ENCODE peak calls at places on chromosome 18, in four cellular contexts. M is IMR-90, J is K562, B is HepG2. E is an unnamed sample.
A peak's percentile ranks its signal among the peaks of the same experiment; 100 is the strongest.

GRCh38 chr18:57846258-57846657 is 43.1 kb upstream of the ATP8B1 start:
- DNase-seq in B (no peak), J (peak; percentile 10), M (peak; percentile 88), E (peak; percentile 71)

GRCh38 chr18:45221363-45221762 is 393.9 kb upstream of the SLC14A2 start:
- DNase-seq in M (peak; percentile 37), B (no peak), J (no peak), E (no peak)

GRCh38 chr18:73352546-73352945 is 484.8 kb upstream of the NETO1 start:
- DNase-seq in M (peak; percentile 2), B (no peak), J (no peak), E (no peak)

GRCh38 chr18:44937985-44938384 is 257.3 kb downstream of the SETBP1 start:
- DNase-seq in B (no peak), M (no peak), J (no peak), E (no peak)

GRCh38 chr18:6565336-6566081 is 150.8 kb upstream of the L3MBTL4 start:
- DNase-seq in J (no peak), B (no peak), M (no peak), E (no peak)

GRCh38 chr18:75483662-75484061 is 56.2 kb upstream of the SMIM21 start:
- DNase-seq in B (no peak), J (no peak), M (no peak), E (no peak)

GRCh38 chr18:31102020-31102684 is at the start of gene DSC2:
- DNase-seq in M (no peak), J (peak; percentile 39), B (peak; percentile 61), E (no peak)

GRCh38 chr18:75977069-75977468 is 518.0 kb downstream of the ZNF516 start:
- DNase-seq in J (no peak), B (no peak), M (no peak), E (no peak)

GRCh38 chr18:74994502-74995403 is 214.2 kb downstream of the PTGR3 start:
- DNase-seq in J (no peak), M (peak; percentile 11), B (no peak), E (no peak)

GRCh38 chr18:31278609-31279071 is 39.3 kb upstream of the DSG1 start:
- DNase-seq in B (peak; percentile 94), J (no peak), M (no peak), E (no peak)

GRCh38 chr18:494602-494983 is 5.9 kb downstream of the COLEC12 start:
- DNase-seq in B (no peak), J (no peak), M (peak; percentile 94), E (no peak)

GRCh38 chr18:10113156-10114022 is 199.6 kb downstream of the VAPA start:
- DNase-seq in B (no peak), M (no peak), J (no peak), E (no peak)

GRCh38 chr18:58541789-58542425 is 87.0 kb downstream of the ALPK2 start:
- DNase-seq in M (peak; percentile 99), J (no peak), B (peak; percentile 41), E (peak; percentile 67)

GRCh38 chr18:39448942-39449341 is 1883.3 kb upstream of the CELF4 start:
- DNase-seq in J (no peak), B (no peak), M (peak; percentile 32), E (no peak)

GRCh38 chr18:79985172-79985571 is 3.2 kb downstream of the TXNL4A start:
- DNase-seq in M (no peak), J (no peak), B (peak; percentile 79), E (no peak)

GRCh38 chr18:6055711-6056110 is 160.4 kb upstream of the TMEM200C start:
- DNase-seq in J (no peak), B (no peak), M (peak; percentile 96), E (peak; percentile 6)

GRCh38 chr18:12637901-12638633 is 19.8 kb downstream of the SPIRE1 start:
- DNase-seq in M (peak; percentile 69), J (no peak), B (no peak), E (no peak)

GRCh38 chr18:66655407-66655806 is 51.5 kb upstream of the CDH19 start:
- DNase-seq in M (no peak), B (no peak), J (no peak), E (no peak)

GRCh38 chr18:63775166-63775730 is at the start of gene SERPINB7:
- DNase-seq in B (no peak), M (peak; percentile 95), J (no peak), E (peak; percentile 20)

DNA sequence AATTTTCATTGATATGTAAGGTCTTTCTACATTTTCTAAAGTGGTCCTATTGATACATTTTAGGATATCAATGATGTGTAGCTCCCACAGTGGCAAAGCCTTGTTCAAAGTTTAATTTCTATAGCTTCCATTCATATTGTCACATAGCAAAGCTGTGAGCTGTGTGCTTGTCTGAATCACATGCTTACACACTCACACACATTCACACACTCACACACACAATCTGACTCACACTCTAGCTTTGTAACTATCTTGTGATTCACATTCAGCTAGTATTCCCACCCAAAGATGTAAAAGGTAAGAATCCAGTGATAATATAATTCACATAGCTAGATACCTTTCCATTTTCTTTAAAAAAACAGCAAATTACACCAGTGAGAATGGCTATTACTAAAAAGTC is 58.7 kb downstream of the MAPRE2 start:
- DNase-seq in M (peak; percentile 70), J (no peak), B (no peak), E (no peak)
- TF ChIP-seq MAFK in M (no peak), J (no peak), B (no peak), E (no peak)

GRCh38 chr18:55781481-55781957 is 193.5 kb upstream of the TCF4 start:
- DNase-seq in M (peak; percentile 77), J (peak; percentile 11), B (no peak), E (peak; percentile 52)

GRCh38 chr18:55779461-55779710 is 191.4 kb upstream of the TCF4 start:
- DNase-seq in M (no peak), J (no peak), B (no peak), E (no peak)

GRCh38 chr18:55780591-55781071 is 192.6 kb upstream of the TCF4 start:
- DNase-seq in B (no peak), J (no peak), M (peak; percentile 48), E (no peak)

GRCh38 chr18:55778731-55779460 is 190.9 kb upstream of the TCF4 start:
- DNase-seq in J (no peak), M (no peak), B (no peak), E (no peak)

DNA sequence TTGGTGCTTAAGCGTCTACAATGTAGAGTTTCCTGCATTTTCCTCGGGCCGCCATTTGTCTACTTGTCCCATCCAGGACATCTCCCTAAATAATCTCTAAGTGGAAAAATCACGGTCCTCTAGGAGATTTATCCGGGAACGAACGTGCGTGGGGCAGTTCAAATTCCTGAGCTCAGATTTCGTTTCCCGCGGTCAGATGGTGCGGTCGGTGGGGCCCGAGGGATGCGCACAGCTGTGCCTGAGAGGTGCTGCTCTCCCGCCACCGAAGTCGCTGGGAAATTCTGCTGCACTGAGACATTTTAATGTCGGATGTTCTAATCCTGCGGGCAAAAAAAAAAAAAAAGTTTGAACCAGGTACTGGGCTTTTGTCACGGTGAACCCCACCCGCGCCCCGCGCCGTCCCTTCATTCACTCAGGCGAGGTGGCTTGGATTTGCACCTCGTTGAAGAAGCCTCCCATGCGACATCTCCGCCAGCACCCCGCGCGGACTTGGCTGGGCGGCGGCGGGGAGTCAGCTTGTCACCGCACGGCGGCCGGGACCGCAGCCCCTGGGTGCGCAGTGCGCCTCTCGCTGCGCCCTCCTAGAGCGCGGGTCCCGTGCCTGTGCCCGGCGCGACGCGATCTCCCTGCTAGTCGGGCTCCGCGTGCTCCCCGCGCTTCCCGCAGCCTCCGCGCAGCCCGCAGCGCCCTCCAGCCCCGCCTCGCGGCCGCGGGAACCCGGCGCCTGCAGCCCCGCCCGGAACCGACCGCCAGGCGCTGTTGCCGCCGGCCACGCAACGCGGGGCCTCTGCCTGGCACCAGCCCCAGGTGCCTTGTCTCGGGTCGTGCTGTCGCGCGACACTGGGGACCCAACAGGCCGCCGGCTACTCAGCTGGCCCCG is 192.0 kb upstream of the TCF4 start:
- DNase-seq in M (peak; percentile 30), J (peak; percentile 14), B (no peak), E (no peak)
- TF ChIP-seq MAZ in M (peak; percentile 48), J (no peak), B (no peak), E (no peak)

GRCh38 chr18:78891185-78891762 is 88.3 kb upstream of the SALL3 start:
- DNase-seq in J (no peak), M (no peak), B (no peak), E (no peak)
- TF ChIP-seq MAFK in J (no peak), M (no peak), B (no peak), E (no peak)

GRCh38 chr18:41814651-41815050 is 140.4 kb upstream of the PIK3C3 start:
- DNase-seq in J (no peak), M (no peak), B (no peak), E (no peak)

GRCh38 chr18:41809652-41810051 is 145.4 kb upstream of the PIK3C3 start:
- DNase-seq in J (no peak), B (no peak), M (no peak), E (no peak)
- TF ChIP-seq MAZ in J (no peak), B (no peak), M (no peak), E (no peak)

GRCh38 chr18:69948919-69949537 is 1.4 kb upstream of the CD226 start:
- DNase-seq in J (no peak), M (peak; percentile 57), B (no peak), E (no peak)
- TF ChIP-seq MAFK in J (no peak), M (no peak), B (no peak), E (no peak)

GRCh38 chr18:48033770-48034650 is 103.6 kb upstream of the SMAD2 start:
- DNase-seq in B (no peak), J (no peak), M (no peak), E (no peak)

GRCh38 chr18:48031011-48031480 is 100.6 kb upstream of the SMAD2 start:
- DNase-seq in M (peak; percentile 34), J (peak; percentile 40), B (peak; percentile 48), E (peak; percentile 63)

GRCh38 chr18:48031641-48032040 is 101.2 kb upstream of the SMAD2 start:
- DNase-seq in J (no peak), M (no peak), B (no peak), E (no peak)

GRCh38 chr18:48034651-48035555 is 104.4 kb upstream of the SMAD2 start:
- DNase-seq in J (no peak), M (no peak), B (no peak), E (no peak)

DNA sequence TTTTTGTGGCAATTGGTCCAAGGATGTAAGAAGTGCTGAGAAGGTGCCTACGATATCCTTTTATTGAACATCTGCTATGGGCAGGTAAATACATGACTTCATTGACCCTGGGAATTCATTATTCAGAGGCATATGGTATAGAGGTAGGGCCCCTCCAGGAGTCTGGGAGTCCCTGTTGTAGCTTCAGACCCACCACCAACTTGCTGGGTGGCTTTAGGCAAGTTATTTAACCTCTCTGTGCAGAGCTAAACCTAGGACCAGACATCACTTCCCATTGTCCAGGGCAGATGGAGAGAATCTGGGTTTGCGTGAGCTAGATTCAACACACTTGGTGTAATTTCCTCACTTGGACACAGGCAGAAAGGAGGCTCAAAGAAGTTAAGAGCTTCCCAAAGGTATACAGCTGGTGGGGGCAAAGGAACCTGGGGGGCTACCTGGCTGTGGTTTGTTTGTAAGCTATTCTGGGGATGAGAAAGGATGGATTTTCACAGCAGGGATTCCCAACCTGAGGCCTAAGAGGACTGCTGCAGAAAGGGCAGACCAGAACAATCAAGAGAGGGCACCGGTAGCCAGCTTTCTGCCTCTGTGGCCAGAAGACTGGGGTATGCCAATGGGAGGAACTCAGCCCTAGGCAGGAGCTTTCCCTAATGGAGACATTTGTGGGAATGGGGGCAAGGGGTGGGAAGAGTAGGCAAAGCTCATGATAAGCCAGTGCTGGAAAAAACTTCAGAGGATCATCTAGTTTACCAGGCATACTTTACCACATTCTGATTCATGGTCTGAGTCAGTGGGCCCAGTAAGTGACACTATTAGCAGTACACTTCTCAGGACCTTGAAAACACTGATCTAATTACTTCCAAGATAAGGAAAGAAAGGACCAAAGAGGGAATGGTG is 102.7 kb upstream of the SMAD2 start:
- DNase-seq in B (no peak), M (peak; percentile 53), J (no peak), E (no peak)
- TF ChIP-seq MAZ in B (no peak), M (no peak), J (no peak), E (no peak)